ENCODE peak calls at places on chromosomes 3 and 15, in five cellular contexts. T is effector memory CD4-positive, alpha-beta T cell; C is astrocyte of the spinal cord; H is GM12864; S is transverse colon. Z is an unnamed sample.
A peak's percentile ranks its signal among the peaks of the same experiment; 100 is the strongest.

GRCh38 chr3:177934001-177934891 is 602.0 kb upstream of the KCNMB2 start:
- DNase-seq in T (no peak), C (peak; percentile 16), H (no peak), S (no peak), Z (no peak)

GRCh38 chr3:112109313-112109712 is 23.1 kb downstream of the C3orf52 start:
- DNase-seq in T (no peak), C (no peak), H (no peak), S (no peak), Z (peak; percentile 50)

GRCh38 chr15:85316244-85316934 is 64.0 kb upstream of the AKAP13 start:
- DNase-seq in T (no peak), C (peak; percentile 76), H (no peak), S (no peak), Z (no peak)

GRCh38 chr3:145188079-145188785 is 972.8 kb downstream of the PLOD2 start:
- DNase-seq in T (no peak), C (no peak), H (no peak), S (no peak), Z (no peak)

GRCh38 chr3:154018100-154018696 is 103.0 kb upstream of the ARHGEF26 start:
- DNase-seq in T (peak; percentile 8), C (peak; percentile 7), H (peak; percentile 5), S (peak; percentile 19), Z (no peak)

GRCh38 chr3:171169866-171170265 is 143.3 kb upstream of the SLC2A2 start:
- DNase-seq in T (no peak), C (no peak), H (no peak), S (no peak), Z (no peak)

GRCh38 chr3:176967525-176967924 is 229.8 kb downstream of the TBL1XR1 start:
- DNase-seq in T (no peak), C (no peak), H (no peak), S (no peak), Z (no peak)

GRCh38 chr3:56801597-56802410 is at the start of gene ARHGEF3:
- DNase-seq in T (peak; percentile 83), C (peak; percentile 78), H (peak; percentile 56), S (peak; percentile 88), Z (no peak)

GRCh38 chr3:98812851-98813374 is 49.8 kb downstream of the ST3GAL6 start:
- DNase-seq in T (no peak), C (no peak), H (no peak), S (no peak), Z (peak; percentile 17)

GRCh38 chr15:89419370-89419984 is 76.9 kb downstream of the RHCG start:
- DNase-seq in T (no peak), C (no peak), H (no peak), S (no peak), Z (no peak)

GRCh38 chr15:98651581-98652220 is 3.4 kb downstream of the IGF1R start:
- DNase-seq in T (no peak), C (peak; percentile 40), H (no peak), S (no peak), Z (no peak)

GRCh38 chr15:33865416-33865815 is 102.9 kb upstream of the CHRM5 start:
- DNase-seq in T (no peak), C (peak; percentile 42), H (no peak), S (no peak), Z (no peak)

GRCh38 chr15:63892794-63893441 is 59.2 kb upstream of the HERC1 start:
- DNase-seq in T (peak; percentile 47), C (no peak), H (peak; percentile 70), S (peak; percentile 59), Z (no peak)

GRCh38 chr3:189233225-189233858 is 61.6 kb downstream of the TPRG1 start:
- DNase-seq in T (no peak), C (peak; percentile 65), H (no peak), S (peak; percentile 64), Z (peak; percentile 36)

GRCh38 chr15:28945626-28946215 is 59.9 kb downstream of the APBA2 start:
- DNase-seq in T (no peak), C (no peak), H (no peak), S (no peak), Z (no peak)

GRCh38 chr3:190044142-190044541 is 76.6 kb downstream of the P3H2 start:
- DNase-seq in T (no peak), C (peak; percentile 42), H (no peak), S (no peak), Z (no peak)

GRCh38 chr15:87762110-87762509 is 494.4 kb downstream of the NTRK3 start:
- DNase-seq in T (no peak), C (no peak), H (no peak), S (no peak), Z (no peak)

GRCh38 chr15:57146394-57147140 is 228.1 kb downstream of the TCF12 start:
- DNase-seq in T (no peak), C (peak; percentile 73), H (peak; percentile 19), S (no peak), Z (peak; percentile 42)

GRCh38 chr15:48507416-48508065 is 138.0 kb downstream of the FBN1 start:
- DNase-seq in T (no peak), C (peak; percentile 72), H (peak; percentile 27), S (no peak), Z (peak; percentile 90)

GRCh38 chr15:69624816-69625215 is 172.2 kb downstream of the RPLP1 start:
- DNase-seq in T (no peak), C (no peak), H (no peak), S (no peak), Z (no peak)

GRCh38 chr3:12232785-12233317 is 56.0 kb upstream of the PPARG start:
- DNase-seq in T (no peak), C (no peak), H (no peak), S (no peak), Z (no peak)

GRCh38 chr15:89496155-89497098 is at the start of gene RHCG:
- DNase-seq in T (no peak), C (no peak), H (no peak), S (peak; percentile 23), Z (no peak)

DNA sequence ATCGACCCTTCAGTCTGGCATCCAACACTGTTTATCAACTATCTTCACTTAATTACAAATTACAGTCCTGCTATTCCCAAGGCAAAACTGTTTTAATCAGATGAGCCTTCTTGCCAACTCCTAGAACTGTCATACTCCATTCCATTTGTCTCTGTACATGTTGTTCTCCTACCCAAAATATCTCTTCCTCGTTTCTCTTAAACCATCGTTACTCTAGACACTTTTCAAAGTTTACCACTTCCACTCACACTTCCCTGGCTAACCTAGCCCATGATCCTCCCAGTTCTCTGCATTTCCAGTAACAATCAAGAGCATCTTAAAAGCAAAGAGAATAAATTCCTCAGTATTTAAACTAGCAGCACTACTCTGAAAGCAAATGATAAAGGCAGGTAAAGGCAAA is 19.9 kb downstream of the ZNF106 start:
- DNase-seq in T (no peak), C (no peak), H (no peak), S (no peak), Z (no peak)
- H3K4me3 ChIP-seq in T (no peak overlapping the region), C (no peak overlapping the region), H (no peak overlapping the region), S (no peak overlapping the region), Z (no peak overlapping the region)

GRCh38 chr15:75817151-75817935 is 25.9 kb upstream of the UBE2Q2 start:
- DNase-seq in T (no peak), C (peak; percentile 33), H (no peak), S (no peak), Z (no peak)
- H3K4me3 ChIP-seq in T (no peak overlapping the region), C (no peak overlapping the region), H (no peak overlapping the region), S (no peak overlapping the region), Z (no peak overlapping the region)

GRCh38 chr3:49397470-49397869 is 14.3 kb downstream of the RHOA start:
- DNase-seq in T (no peak), C (peak; percentile 18), H (no peak), S (no peak), Z (no peak)
- H3K4me3 ChIP-seq in T (no peak overlapping the region), C (no peak overlapping the region), H (no peak overlapping the region), S (no peak overlapping the region), Z (no peak overlapping the region)

GRCh38 chr3:8529738-8530525 is 28.3 kb downstream of the LMCD1 start:
- DNase-seq in T (no peak), C (no peak), H (no peak), S (no peak), Z (no peak)
- H3K4me3 ChIP-seq in T (no peak overlapping the region), C (no peak overlapping the region), H (no peak overlapping the region), S (no peak overlapping the region), Z (no peak overlapping the region)

DNA sequence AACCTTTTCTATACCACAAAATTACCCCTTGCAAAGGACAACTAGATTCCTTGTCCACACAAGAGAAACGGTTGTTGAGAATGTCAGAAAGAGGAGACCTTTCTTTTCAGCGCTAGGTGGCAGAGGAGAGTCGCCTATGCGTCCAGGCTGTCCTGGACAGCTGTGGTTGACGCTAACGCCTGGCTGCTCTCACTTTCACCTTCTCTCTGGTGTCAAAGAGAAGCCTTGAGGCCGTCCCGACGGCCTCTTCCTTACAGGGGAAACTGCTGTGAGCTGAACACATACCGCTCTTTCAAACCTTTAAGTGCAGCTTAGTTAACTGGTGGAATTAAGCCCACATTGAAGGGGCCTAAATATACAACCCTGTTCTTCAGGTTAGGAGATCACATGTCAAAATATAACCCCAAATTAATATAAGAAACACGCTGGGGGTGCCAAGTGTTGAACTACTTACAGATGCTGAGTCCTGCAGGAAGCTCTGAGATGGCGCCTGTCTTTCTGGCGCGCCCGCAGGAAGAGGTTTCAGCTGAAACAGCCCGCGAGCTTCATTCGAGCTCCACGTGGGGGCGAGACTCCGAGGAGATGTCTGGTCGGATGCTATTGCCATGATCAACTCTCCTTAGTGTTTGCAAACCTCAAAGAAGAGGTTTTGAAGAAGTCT is 26.1 kb upstream of the KBTBD8 start:
- DNase-seq in T (peak; percentile 33), C (peak; percentile 69), H (peak; percentile 67), S (peak; percentile 83), Z (peak; percentile 32)
- H3K4me3 ChIP-seq in T (peak overlapping the region; percentile 55), C (peak overlapping the region; percentile 25), H (peak overlapping the region; percentile 6), S (no peak overlapping the region), Z (peak overlapping the region; percentile 22)

DNA sequence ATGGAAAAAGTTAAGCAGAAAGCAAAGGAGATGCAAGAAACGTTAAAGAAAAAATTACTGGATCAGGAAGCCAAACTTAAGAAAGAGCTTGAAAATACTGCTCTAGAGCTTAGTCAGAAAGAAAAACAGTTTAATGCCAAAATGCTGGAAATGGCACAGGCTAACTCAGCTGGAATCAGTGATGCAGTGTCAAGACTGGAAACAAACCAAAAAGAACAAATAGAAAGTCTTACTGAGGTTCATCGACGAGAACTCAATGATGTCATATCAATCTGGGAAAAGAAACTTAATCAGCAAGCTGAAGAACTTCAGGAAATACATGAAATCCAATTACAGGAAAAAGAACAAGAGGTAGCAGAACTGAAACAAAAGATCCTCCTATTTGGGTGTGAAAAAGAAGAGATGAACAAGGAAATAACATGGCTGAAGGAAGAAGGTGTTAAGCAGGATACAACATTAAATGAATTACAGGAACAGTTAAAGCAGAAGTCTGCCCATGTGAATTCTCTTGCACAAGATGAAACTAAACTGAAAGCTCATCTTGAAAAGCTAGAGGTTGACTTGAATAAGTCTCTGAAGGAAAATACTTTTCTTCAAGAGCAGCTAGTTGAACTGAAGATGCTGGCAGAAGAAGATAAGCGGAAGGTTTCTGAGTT is 150.5 kb upstream of the LRRFIP2 start:
- DNase-seq in T (no peak), C (peak; percentile 84), H (no peak), S (no peak), Z (no peak)
- H3K4me3 ChIP-seq in T (no peak overlapping the region), C (no peak overlapping the region), H (no peak overlapping the region), S (no peak overlapping the region), Z (no peak overlapping the region)

GRCh38 chr3:133475245-133476010 is 75.6 kb downstream of the BFSP2 start:
- DNase-seq in T (no peak), C (no peak), H (peak; percentile 90), S (no peak), Z (no peak)

GRCh38 chr3:133472889-133473288 is 73.0 kb downstream of the BFSP2 start:
- DNase-seq in T (no peak), C (no peak), H (no peak), S (no peak), Z (no peak)

GRCh38 chr3:133469140-133469731 is 69.4 kb downstream of the BFSP2 start:
- DNase-seq in T (no peak), C (no peak), H (no peak), S (no peak), Z (no peak)

GRCh38 chr3:133474251-133474801 is 74.5 kb downstream of the BFSP2 start:
- DNase-seq in T (no peak), C (peak; percentile 69), H (no peak), S (no peak), Z (peak; percentile 71)

GRCh38 chr3:133472242-133472641 is 72.4 kb downstream of the BFSP2 start:
- DNase-seq in T (no peak), C (no peak), H (no peak), S (peak; percentile 54), Z (no peak)
- H3K4me3 ChIP-seq in T (no peak overlapping the region), C (no peak overlapping the region), H (no peak overlapping the region), S (no peak overlapping the region), Z (no peak overlapping the region)